ENCODE peak calls at places on chromosomes 13 and 19, in nine cellular contexts. C is OCI-M1, G is Panc1, U is spleen, M is SJCRH30, Z is EL, X is dorsolateral prefrontal cortex, H is NCI-H2081 treated with DMSO at 0.1 percent for 48 hours, A is stomach. N is an unnamed sample.

GRCh38 chr19:36420961-36421748 is 2.7 kb upstream of the ZFP82 start:
- DNase-seq in C (no peak), G (no peak), U (peak; percentile 68), M (no peak), Z (peak; percentile 45), X (peak; percentile 57), H (no peak), A (no peak), N (no peak)

GRCh38 chr13:45231722-45232121 is 30.9 kb upstream of the KCTD4 start:
- DNase-seq in C (no peak), G (no peak), U (no peak), M (no peak), Z (no peak), X (no peak), H (no peak), A (no peak), N (no peak)

GRCh38 chr19:10510301-10510802 is 6.9 kb downstream of the S1PR5 start:
- DNase-seq in C (peak; percentile 77), G (no peak), U (no peak), M (peak; percentile 60), Z (no peak), X (no peak), H (no peak), A (no peak), N (no peak)

GRCh38 chr19:3073931-3074595 is 11.8 kb upstream of the TLE5 start:
- DNase-seq in C (no peak), G (no peak), U (no peak), M (no peak), Z (no peak), X (no peak), H (no peak), A (no peak), N (no peak)

GRCh38 chr13:27425918-27426630 is 1.7 kb downstream of the GTF3A start:
- DNase-seq in C (peak; percentile 88), G (no peak), U (peak; percentile 92), M (peak; percentile 84), Z (peak; percentile 88), X (peak; percentile 50), H (no peak), A (peak; percentile 82), N (no peak)

GRCh38 chr19:15584541-15585115 is 30.4 kb upstream of the CYP4F8 start:
- DNase-seq in C (peak; percentile 59), G (peak; percentile 33), U (peak; percentile 95), M (peak; percentile 87), Z (peak; percentile 51), X (peak; percentile 76), H (no peak), A (peak; percentile 83), N (no peak)

GRCh38 chr13:43936630-43937029 is 56.9 kb downstream of the LACC1 start:
- DNase-seq in C (no peak), G (no peak), U (no peak), M (no peak), Z (no peak), X (no peak), H (no peak), A (no peak), N (no peak)

GRCh38 chr13:109436841-109437240 is 349.5 kb downstream of the IRS2 start:
- DNase-seq in C (no peak), G (no peak), U (no peak), M (no peak), Z (no peak), X (no peak), H (no peak), A (no peak), N (no peak)

GRCh38 chr19:30086916-30087315 is 144.9 kb downstream of the URI1 start:
- DNase-seq in C (no peak), G (no peak), U (peak; percentile 30), M (no peak), Z (no peak), X (no peak), H (no peak), A (no peak), N (no peak)

GRCh38 chr13:92224052-92224821 is 825.8 kb downstream of the GPC5 start:
- DNase-seq in C (peak; percentile 95), G (no peak), U (no peak), M (peak; percentile 82), Z (no peak), X (no peak), H (no peak), A (no peak), N (no peak)

GRCh38 chr19:12064266-12065099 is at the start of gene ZNF844:
- DNase-seq in C (peak; percentile 100), G (peak; percentile 27), U (peak; percentile 96), M (peak; percentile 97), Z (peak; percentile 89), X (peak; percentile 98), H (peak; percentile 9), A (peak; percentile 99), N (no peak)

GRCh38 chr13:31204592-31204991 is 4.8 kb downstream of the B3GLCT start:
- DNase-seq in C (peak; percentile 44), G (no peak), U (no peak), M (peak; percentile 23), Z (peak; percentile 78), X (no peak), H (no peak), A (no peak), N (no peak)

GRCh38 chr13:51339354-51339753 is at the start of gene SERPINE3:
- DNase-seq in C (no peak), G (no peak), U (no peak), M (no peak), Z (no peak), X (no peak), H (no peak), A (no peak), N (no peak)

GRCh38 chr13:113647351-113648217 is 10.4 kb downstream of the ATP4B start:
- DNase-seq in C (no peak), G (peak; percentile 1), U (peak; percentile 88), M (no peak), Z (peak; percentile 39), X (peak; percentile 92), H (peak; percentile 69), A (peak; percentile 96), N (peak; percentile 67)

GRCh38 chr19:51020988-51021651 is 1.6 kb upstream of the KLK10 start:
- DNase-seq in C (peak; percentile 84), G (peak; percentile 35), U (no peak), M (peak; percentile 53), Z (peak; percentile 46), X (no peak), H (no peak), A (peak; percentile 34), N (peak; percentile 22)

GRCh38 chr13:31067416-31068118 is 94.1 kb downstream of the HSPH1 start:
- DNase-seq in C (no peak), G (no peak), U (no peak), M (no peak), Z (peak; percentile 78), X (no peak), H (no peak), A (no peak), N (no peak)

GRCh38 chr19:52923782-52924593 is 760 bp upstream of the ZNF888 start:
- DNase-seq in C (peak; percentile 85), G (no peak), U (peak; percentile 78), M (peak; percentile 10), Z (peak; percentile 84), X (peak; percentile 48), H (no peak), A (peak; percentile 66), N (no peak)

GRCh38 chr19:49687566-49688316 is 1.7 kb upstream of the ADM5 start:
- DNase-seq in C (no peak), G (no peak), U (no peak), M (no peak), Z (peak; percentile 51), X (no peak), H (no peak), A (no peak), N (no peak)

GRCh38 chr13:102726430-102726829 is 31.6 kb upstream of the METTL21C start:
- DNase-seq in C (peak; percentile 57), G (no peak), U (no peak), M (no peak), Z (no peak), X (no peak), H (no peak), A (no peak), N (no peak)

GRCh38 chr13:71870036-71870435 is 3.0 kb upstream of the DACH1 start:
- DNase-seq in C (no peak), G (no peak), U (no peak), M (no peak), Z (no peak), X (no peak), H (no peak), A (no peak), N (no peak)

GRCh38 chr19:33241530-33242101 is 16.0 kb upstream of the SLC7A10 start:
- DNase-seq in C (peak; percentile 47), G (no peak), U (peak; percentile 82), M (peak; percentile 56), Z (no peak), X (no peak), H (no peak), A (peak; percentile 31), N (no peak)

GRCh38 chr19:47418595-47419036 is 711 bp downstream of the MEIS3 start:
- DNase-seq in C (no peak), G (no peak), U (no peak), M (peak; percentile 37), Z (no peak), X (no peak), H (no peak), A (no peak), N (no peak)

GRCh38 chr19:46821512-46822359 is 28.9 kb downstream of the AP2S1 start:
- DNase-seq in C (no peak), G (no peak), U (peak; percentile 93), M (peak; percentile 78), Z (no peak), X (no peak), H (no peak), A (no peak), N (no peak)

GRCh38 chr13:99297330-99297729 is 9.9 kb downstream of the GPR183 start:
- DNase-seq in C (no peak), G (no peak), U (no peak), M (no peak), Z (no peak), X (no peak), H (no peak), A (no peak), N (no peak)